ENCODE peak calls at places on chromosomes 3 and 15, in ten cellular contexts. G is body of pancreas; Z is kidney; M is tibial nerve; O is Peyer's patch; S is BE2C; E is lung; C is CD8-positive, alpha-beta T cell; N is psoas muscle; Y is AG10803. H is an unnamed sample.

GRCh38 chr3:139302084-139302800 is 41.6 kb upstream of the MRPS22 start:
- DNase-seq in G (no peak), Z (no peak), M (no peak), O (no peak), S (no peak), E (no peak), C (no peak), N (peak), Y (peak), H (no peak)

GRCh38 chr3:151037746-151038145 is 47.7 kb upstream of the MED12L start:
- DNase-seq in G (no peak), Z (peak), M (no peak), O (no peak), S (no peak), E (peak), C (no peak), N (no peak), Y (peak), H (no peak)

GRCh38 chr3:28590851-28591250 is 242.2 kb upstream of the AZI2 start:
- DNase-seq in G (no peak), Z (no peak), M (no peak), O (no peak), S (no peak), E (no peak), C (no peak), N (no peak), Y (no peak), H (no peak)

GRCh38 chr15:85623648-85624047 is 171.1 kb downstream of the KLHL25 start:
- DNase-seq in G (no peak), Z (no peak), M (no peak), O (no peak), S (no peak), E (no peak), C (no peak), N (no peak), Y (peak), H (no peak)

GRCh38 chr3:184740509-184741258 is 28.8 kb upstream of the MAGEF1 start:
- DNase-seq in G (peak), Z (no peak), M (no peak), O (no peak), S (no peak), E (no peak), C (no peak), N (no peak), Y (peak), H (no peak)

GRCh38 chr3:111729087-111729846 is 129.8 kb upstream of the PHLDB2 start:
- DNase-seq in G (no peak), Z (peak), M (peak), O (no peak), S (no peak), E (no peak), C (no peak), N (peak), Y (peak), H (no peak)

GRCh38 chr3:170419301-170420087 is 826 bp downstream of the CLDN11 start:
- DNase-seq in G (no peak), Z (peak), M (no peak), O (no peak), S (no peak), E (no peak), C (no peak), N (peak), Y (peak), H (no peak)

GRCh38 chr3:44337253-44337652 is 1.3 kb upstream of the TCAIM start:
- DNase-seq in G (no peak), Z (no peak), M (no peak), O (no peak), S (no peak), E (no peak), C (no peak), N (no peak), Y (peak), H (no peak)

GRCh38 chr15:98226578-98226977 is 266.1 kb downstream of the ARRDC4 start:
- DNase-seq in G (no peak), Z (no peak), M (no peak), O (no peak), S (no peak), E (no peak), C (no peak), N (no peak), Y (no peak), H (no peak)

GRCh38 chr3:113607219-113607596 is 74.9 kb downstream of the SIDT1 start:
- DNase-seq in G (no peak), Z (no peak), M (no peak), O (no peak), S (no peak), E (no peak), C (no peak), N (no peak), Y (no peak), H (no peak)
- H3K4me3 ChIP-seq in G (no peak), Z (no peak), M (no peak), O (no peak), S (no peak), E (no peak), C (no peak), N (no peak), Y (no peak), H (no peak)

GRCh38 chr3:148716657-148717056 is 19.0 kb downstream of the AGTR1 start:
- DNase-seq in G (no peak), Z (no peak), M (no peak), O (no peak), S (no peak), E (no peak), C (no peak), N (no peak), Y (no peak), H (no peak)

GRCh38 chr3:148717918-148718317 is 20.2 kb downstream of the AGTR1 start:
- DNase-seq in G (no peak), Z (no peak), M (no peak), O (no peak), S (no peak), E (no peak), C (no peak), N (no peak), Y (no peak), H (no peak)

GRCh38 chr3:148723591-148723990 is 25.9 kb downstream of the AGTR1 start:
- DNase-seq in G (no peak), Z (no peak), M (no peak), O (no peak), S (no peak), E (no peak), C (no peak), N (no peak), Y (peak), H (no peak)

GRCh38 chr3:148720873-148721272 is 23.2 kb downstream of the AGTR1 start:
- DNase-seq in G (no peak), Z (no peak), M (no peak), O (no peak), S (no peak), E (no peak), C (no peak), N (no peak), Y (no peak), H (no peak)

DNA sequence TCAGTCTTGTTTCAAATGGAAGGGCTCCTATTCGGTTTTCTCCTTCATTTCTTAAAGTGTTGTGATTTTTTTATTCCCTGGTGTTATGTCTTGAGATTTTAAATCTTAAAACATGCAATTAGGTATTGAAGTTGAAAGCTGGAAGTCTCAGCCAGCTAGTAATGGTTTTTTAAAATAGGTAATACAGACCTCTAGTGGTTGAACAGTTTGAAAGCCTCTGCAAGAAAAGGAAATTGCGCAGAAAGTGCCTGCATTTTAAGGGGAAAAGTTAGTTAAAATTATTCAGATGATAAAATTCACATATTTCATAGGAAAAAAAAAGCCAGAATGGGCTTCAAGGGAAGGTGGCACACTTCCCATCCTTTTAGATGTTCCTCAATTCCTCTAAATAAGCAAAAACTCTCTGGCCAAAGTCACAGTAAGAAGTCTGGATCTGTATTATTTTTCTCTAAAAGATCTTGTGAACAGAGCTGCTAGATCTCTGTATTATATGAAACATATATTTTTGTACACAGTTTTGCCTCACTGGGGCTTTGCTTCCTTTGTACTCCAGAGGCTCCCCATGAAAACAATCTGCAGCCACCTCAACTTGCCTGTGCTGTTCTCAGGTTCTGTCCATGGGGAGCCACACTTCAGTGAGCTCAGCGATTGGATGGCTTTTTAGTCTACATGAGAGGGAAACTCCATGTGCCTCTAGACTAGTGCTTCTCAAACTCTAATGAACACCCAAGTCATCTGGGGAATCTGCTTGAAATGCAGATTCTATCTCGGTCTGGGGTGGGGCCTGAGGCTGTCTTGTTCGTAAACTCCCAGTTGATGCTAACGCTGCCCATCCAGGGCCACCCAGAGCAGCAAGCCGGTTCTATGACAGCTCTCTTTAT is 21.5 kb downstream of the AGTR1 start:
- DNase-seq in G (no peak), Z (no peak), M (no peak), O (no peak), S (no peak), E (no peak), C (no peak), N (no peak), Y (peak), H (no peak)
- TF ChIP-seq CTCF in G (peak), Z (no peak), M (peak), O (no peak), S (peak), E (no peak), C (no peak), N (peak), Y (peak), H (peak)

DNA sequence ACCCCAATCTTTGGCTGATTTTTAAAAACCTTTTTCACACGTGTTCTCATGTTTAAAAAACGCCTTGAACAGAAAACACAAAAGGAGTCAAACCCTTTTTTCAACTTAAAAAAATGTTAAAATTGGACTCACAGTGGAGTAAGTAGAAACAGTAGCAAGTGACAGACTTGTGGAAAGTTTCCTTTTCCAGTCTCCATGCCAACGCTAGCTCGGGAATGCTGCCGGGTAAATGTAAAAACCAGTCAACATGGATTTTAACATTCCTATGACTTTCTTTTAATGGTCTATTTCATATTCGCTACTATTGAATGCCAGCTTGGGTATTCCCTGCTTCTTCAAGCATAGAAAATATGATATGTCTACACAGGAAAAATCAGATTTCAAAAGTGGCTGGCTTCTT is 1.6 kb upstream of the PROK2 start:
- DNase-seq in G (no peak), Z (no peak), M (no peak), O (no peak), S (no peak), E (no peak), C (no peak), N (no peak), Y (peak), H (no peak)
- H3K4me3 ChIP-seq in G (no peak), Z (no peak), M (no peak), O (no peak), S (no peak), E (no peak), C (no peak), N (no peak), Y (no peak), H (no peak)

DNA sequence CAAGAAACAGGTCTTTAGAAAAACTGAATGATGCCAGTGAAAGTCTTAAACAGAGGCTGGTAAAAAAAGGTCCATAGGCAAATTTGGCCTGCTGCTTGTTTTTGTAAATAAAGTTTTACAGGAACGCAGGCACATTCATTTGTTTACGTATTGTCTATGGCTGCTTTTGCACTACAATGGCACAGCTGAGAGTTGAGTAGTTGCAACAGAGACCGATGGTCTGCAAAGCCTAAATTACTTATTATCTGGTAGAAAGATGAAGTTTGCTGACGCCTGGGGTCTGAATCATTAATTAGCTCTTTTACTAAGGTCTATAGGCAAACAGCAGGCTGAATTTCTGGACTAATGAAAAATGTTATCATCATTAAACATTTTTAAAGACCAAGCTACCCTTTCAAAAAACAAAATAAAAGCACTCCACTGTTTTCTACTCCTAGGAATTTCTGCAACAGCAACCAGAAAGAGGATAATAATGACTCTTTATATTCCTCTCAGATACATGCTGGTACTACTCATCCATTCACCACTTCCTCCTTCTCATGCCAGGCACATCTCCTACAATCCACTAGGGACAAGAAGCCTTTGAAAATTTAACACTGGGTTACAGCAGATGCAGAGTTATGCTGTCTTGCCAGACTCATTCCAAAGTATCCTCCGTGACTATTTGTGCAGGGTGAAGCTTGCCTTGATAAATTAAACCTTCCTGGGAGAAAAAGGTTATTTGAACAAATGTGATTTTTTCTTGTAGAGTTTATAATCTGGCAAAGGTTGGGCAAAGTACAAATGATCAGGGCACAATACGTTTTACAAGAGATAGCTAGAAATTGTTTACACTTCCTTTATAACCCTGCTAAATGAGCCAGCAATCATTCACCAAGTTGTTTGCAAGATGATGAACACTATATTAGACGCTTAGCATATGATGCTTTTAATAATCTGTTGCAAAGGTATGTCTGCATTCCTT is 6.0 kb downstream of the GATM start:
- DNase-seq in G (no peak), Z (no peak), M (no peak), O (no peak), S (no peak), E (no peak), C (no peak), N (no peak), Y (no peak), H (no peak)
- TF ChIP-seq CTCF in G (peak), Z (no peak), M (no peak), O (no peak), S (no peak), E (no peak), C (no peak), N (no peak), Y (no peak), H (peak)

GRCh38 chr3:155646128-155646527 is 98.7 kb downstream of the PLCH1 start:
- DNase-seq in G (no peak), Z (no peak), M (no peak), O (no peak), S (no peak), E (no peak), C (no peak), N (no peak), Y (no peak), H (no peak)
- H3K4me3 ChIP-seq in G (no peak), Z (no peak), M (no peak), O (no peak), S (no peak), E (no peak), C (no peak), N (no peak), Y (no peak), H (no peak)

H was measured in LNCaP clone FGC.